ENCODE peak calls at places on chromosomes 3 and 15, in four cellular contexts. P is HEK293T, Y is HCEC 1CT, R is G401. E is an unnamed sample.

GRCh38 chr3:49673131-49673714 is 928 bp upstream of the APEH start:
- DNase-seq in P (peak), Y (peak), R (no peak), E (no peak)

GRCh38 chr3:159866201-159866746 is 122.4 kb upstream of the IL12A start:
- DNase-seq in P (no peak), Y (no peak), R (peak), E (no peak)

GRCh38 chr3:108441528-108441927 is 68.9 kb downstream of the MYH15 start:
- DNase-seq in P (no peak), Y (no peak), R (no peak), E (no peak)

GRCh38 chr3:99895706-99896441 is 78.2 kb downstream of the CMSS1 start:
- DNase-seq in P (no peak), Y (peak), R (no peak), E (peak)

GRCh38 chr3:116179091-116179490 is 266.2 kb downstream of the LSAMP start:
- DNase-seq in P (no peak), Y (peak), R (no peak), E (peak)

GRCh38 chr15:64772964-64773363 is 2.4 kb downstream of the RBPMS2 start:
- DNase-seq in P (no peak), Y (no peak), R (no peak), E (no peak)

GRCh38 chr3:52468336-52468735 is 12.9 kb downstream of the NISCH start:
- DNase-seq in P (no peak), Y (no peak), R (peak), E (no peak)

GRCh38 chr3:69204315-69204957 is 82.0 kb upstream of the LMOD3 start:
- DNase-seq in P (no peak), Y (peak), R (no peak), E (peak)

GRCh38 chr3:24683511-24684384 is 189.1 kb upstream of the THRB start:
- DNase-seq in P (peak), Y (peak), R (peak), E (peak)

GRCh38 chr3:68880632-68881031 is 51.7 kb downstream of the TAFA4 start:
- DNase-seq in P (no peak), Y (no peak), R (no peak), E (no peak)

GRCh38 chr15:22908830-22909229 is 70.4 kb downstream of the NIPA2 start:
- DNase-seq in P (no peak), Y (no peak), R (no peak), E (no peak)

GRCh38 chr3:134590766-134591165 is 60.1 kb downstream of the KY start:
- DNase-seq in P (no peak), Y (no peak), R (no peak), E (no peak)

GRCh38 chr3:11212301-11212613 is 58.0 kb downstream of the HRH1 start:
- DNase-seq in P (no peak), Y (peak), R (no peak), E (peak)

GRCh38 chr15:58065445-58066041 is at the start of gene ALDH1A2:
- DNase-seq in P (peak), Y (no peak), R (no peak), E (no peak)

GRCh38 chr3:30081904-30082303 is 524.5 kb upstream of the TGFBR2 start:
- DNase-seq in P (no peak), Y (no peak), R (no peak), E (no peak)

GRCh38 chr3:131083190-131083863 is 56.6 kb downstream of the NEK11 start:
- DNase-seq in P (no peak), Y (no peak), R (peak), E (no peak)

GRCh38 chr3:69095636-69096035 is 10.9 kb downstream of the ARL6IP5 start:
- DNase-seq in P (no peak), Y (no peak), R (no peak), E (no peak)

GRCh38 chr15:38593523-38593922 is 28.9 kb upstream of the RASGRP1 start:
- DNase-seq in P (no peak), Y (no peak), R (no peak), E (no peak)

GRCh38 chr3:127473244-127474024 is 117.1 kb downstream of the TPRA1 start:
- DNase-seq in P (peak), Y (no peak), R (no peak), E (no peak)

GRCh38 chr15:40955930-40956542 is 2.8 kb downstream of the CHAC1 start:
- DNase-seq in P (no peak), Y (no peak), R (peak), E (peak)

GRCh38 chr3:90056633-90057032 is 949.2 kb downstream of the EPHA3 start:
- DNase-seq in P (no peak), Y (no peak), R (no peak), E (no peak)

GRCh38 chr3:172369590-172370259 is 78.5 kb downstream of the GHSR start:
- DNase-seq in P (no peak), Y (no peak), R (peak), E (no peak)

E was measured in IMR-90.